ENCODE peak calls at places on chromosomes 2 and 18, in ten cellular contexts. P, N, G, E, T, Q, J, F, S and L are unnamed samples.

GRCh38 chr2:137644689-137645088 is 319.6 kb upstream of the HNMT start:
- ATAC-seq in N (peak), P (no peak), G (no peak), E (no peak), T (no peak), S (no peak), F (no peak), J (no peak), Q (no peak), L (no peak)

GRCh38 chr2:169865492-169865891 is 38.2 kb downstream of the UBR3 start:
- ATAC-seq in N (no peak), T (no peak), Q (no peak), F (no peak), J (no peak), G (no peak), P (no peak), E (no peak), S (no peak), L (no peak)

GRCh38 chr2:133390151-133390550 is 178.1 kb downstream of the NCKAP5 start:
- ATAC-seq in J (no peak), N (no peak), G (no peak), E (no peak), T (no peak), P (no peak), Q (no peak), S (no peak), F (no peak), L (no peak)

GRCh38 chr2:15316370-15316814 is 244.7 kb downstream of the NBAS start:
- ATAC-seq in J (no peak), F (no peak), N (no peak), P (peak), E (peak), S (no peak), T (no peak), Q (no peak), G (no peak), L (no peak)

GRCh38 chr18:11998182-11998581 is 16.9 kb downstream of the IMPA2 start:
- ATAC-seq in J (peak), G (no peak), E (no peak), N (peak), F (peak), T (peak), Q (peak), P (no peak), S (peak), L (peak)

GRCh38 chr18:2909431-2910140 is 62.8 kb downstream of the EMILIN2 start:
- ATAC-seq in P (no peak), N (no peak), Q (no peak), E (no peak), G (no peak), T (no peak), J (no peak), S (no peak), F (no peak), L (no peak)

GRCh38 chr18:56381151-56381550 is 257.2 kb downstream of the TXNL1 start:
- ATAC-seq in G (no peak), E (no peak), Q (no peak), J (no peak), P (no peak), F (no peak), T (no peak), S (peak), N (no peak), L (no peak)

GRCh38 chr18:51430538-51430937 is 233.1 kb upstream of the MEX3C start:
- ATAC-seq in P (no peak), G (no peak), Q (no peak), J (no peak), S (no peak), T (no peak), E (no peak), F (no peak), N (no peak), L (no peak)

GRCh38 chr2:168884990-168885389 is 5.2 kb downstream of the SPC25 start:
- ATAC-seq in S (no peak), F (no peak), G (no peak), P (peak), E (no peak), T (no peak), N (no peak), Q (no peak), J (no peak), L (no peak)

GRCh38 chr18:3914116-3914515 is 464.1 kb downstream of the TGIF1 start:
- ATAC-seq in T (no peak), N (no peak), J (no peak), P (no peak), E (no peak), F (no peak), Q (no peak), S (no peak), G (no peak), L (no peak)

GRCh38 chr2:209563453-209563852 is 139.6 kb downstream of the MAP2 start:
- ATAC-seq in P (no peak), F (no peak), Q (no peak), E (no peak), J (no peak), G (no peak), N (no peak), S (no peak), T (no peak), L (no peak)

GRCh38 chr18:13433088-13433487 is 214.5 kb downstream of the LDLRAD4 start:
- ATAC-seq in G (no peak), P (peak), F (no peak), N (no peak), Q (no peak), T (no peak), J (no peak), S (no peak), E (no peak), L (no peak)

GRCh38 chr2:31696068-31696467 is 115.3 kb upstream of the SRD5A2 start:
- ATAC-seq in Q (no peak), T (no peak), S (no peak), F (no peak), G (no peak), J (no peak), N (no peak), E (no peak), P (no peak), L (no peak)

GRCh38 chr2:212346865-212347264 is 191.7 kb downstream of the ERBB4 start:
- ATAC-seq in E (no peak), S (no peak), Q (no peak), T (no peak), P (no peak), G (no peak), N (no peak), J (no peak), F (no peak), L (no peak)

GRCh38 chr2:168711091-168711490 is 91.3 kb upstream of the NOSTRIN start:
- ATAC-seq in G (no peak), Q (no peak), S (peak), E (no peak), N (no peak), F (no peak), J (no peak), P (no peak), T (no peak), L (no peak)

GRCh38 chr2:234451852-234452625 is 44.8 kb downstream of the ARL4C start:
- ATAC-seq in E (no peak), J (no peak), Q (no peak), N (no peak), G (peak), S (no peak), P (no peak), T (no peak), F (no peak), L (no peak)